ENCODE peak calls at places on chromosomes 3 and 15, in four cellular contexts. T is H1, W is SK-N-SH, X is GM12878. S is an unnamed sample.

GRCh38 chr15:81740402-81740801 is 305.4 kb downstream of the MEX3B start:
- DNase-seq in T (no peak), W (no peak), X (no peak), S (no peak)

GRCh38 chr3:181459516-181459915 is 252.2 kb upstream of the SOX2 start:
- DNase-seq in T (no peak), W (no peak), X (no peak), S (no peak)

GRCh38 chr15:36753173-36753572 is 173.7 kb downstream of the CDIN1 start:
- DNase-seq in T (peak; percentile 43), W (no peak), X (no peak), S (no peak)

GRCh38 chr15:101020945-101021344 is 101.8 kb downstream of the LRRK1 start:
- DNase-seq in T (no peak), W (no peak), X (no peak), S (no peak)

GRCh38 chr15:98241032-98241554 is 280.6 kb downstream of the ARRDC4 start:
- DNase-seq in T (no peak), W (no peak), X (no peak), S (no peak)

GRCh38 chr3:17023006-17023664 is 138.4 kb downstream of the PLCL2 start:
- DNase-seq in T (no peak), W (no peak), X (peak; percentile 56), S (no peak)

GRCh38 chr3:60325610-60326181 is 925.6 kb downstream of the FHIT start:
- DNase-seq in T (no peak), W (peak; percentile 5), X (no peak), S (no peak)

GRCh38 chr3:178498866-178499265 is 37.4 kb upstream of the KCNMB2 start:
- DNase-seq in T (no peak), W (no peak), X (no peak), S (no peak)

GRCh38 chr3:194536883-194537637 is 50.3 kb upstream of the ATP13A3 start:
- DNase-seq in T (no peak), W (peak; percentile 36), X (no peak), S (peak; percentile 70)

GRCh38 chr15:94385441-94385840 is 154.1 kb downstream of the MCTP2 start:
- DNase-seq in T (no peak), W (no peak), X (no peak), S (no peak)

GRCh38 chr3:11185564-11186317 is 31.4 kb downstream of the HRH1 start:
- DNase-seq in T (no peak), W (no peak), X (no peak), S (no peak)

GRCh38 chr15:40569139-40569953 is at the start of gene RPUSD2:
- DNase-seq in T (peak; percentile 69), W (peak; percentile 97), X (peak; percentile 66), S (peak; percentile 84)

GRCh38 chr3:2765002-2765579 is 345.1 kb downstream of the IL5RA start:
- DNase-seq in T (no peak), W (peak; percentile 53), X (no peak), S (peak; percentile 9)

GRCh38 chr3:94305835-94306685 is 243.2 kb downstream of the NSUN3 start:
- DNase-seq in T (no peak), W (no peak), X (no peak), S (peak; percentile 57)

GRCh38 chr15:64452988-64453688 is 7.2 kb upstream of the ZNF609 start:
- DNase-seq in T (no peak), W (no peak), X (no peak), S (no peak)

GRCh38 chr15:38225381-38225780 is 27.3 kb upstream of the SPRED1 start:
- DNase-seq in T (no peak), W (no peak), X (no peak), S (no peak)

GRCh38 chr3:147007736-147008245 is 398.6 kb downstream of the ZIC4 start:
- DNase-seq in T (no peak), W (no peak), X (no peak), S (no peak)

GRCh38 chr15:31178705-31179104 is 77.2 kb upstream of the TRPM1 start:
- DNase-seq in T (no peak), W (no peak), X (no peak), S (no peak)

GRCh38 chr3:124859025-124859424 is 28.1 kb downstream of the ITGB5 start:
- DNase-seq in T (no peak), W (no peak), X (no peak), S (no peak)

GRCh38 chr3:111864821-111865656 is 6.0 kb downstream of the PHLDB2 start:
- DNase-seq in T (no peak), W (no peak), X (no peak), S (peak; percentile 9)

GRCh38 chr15:52102468-52102867 is 10.1 kb downstream of the BCL2L10 start:
- DNase-seq in T (no peak), W (no peak), X (no peak), S (no peak)

DNA sequence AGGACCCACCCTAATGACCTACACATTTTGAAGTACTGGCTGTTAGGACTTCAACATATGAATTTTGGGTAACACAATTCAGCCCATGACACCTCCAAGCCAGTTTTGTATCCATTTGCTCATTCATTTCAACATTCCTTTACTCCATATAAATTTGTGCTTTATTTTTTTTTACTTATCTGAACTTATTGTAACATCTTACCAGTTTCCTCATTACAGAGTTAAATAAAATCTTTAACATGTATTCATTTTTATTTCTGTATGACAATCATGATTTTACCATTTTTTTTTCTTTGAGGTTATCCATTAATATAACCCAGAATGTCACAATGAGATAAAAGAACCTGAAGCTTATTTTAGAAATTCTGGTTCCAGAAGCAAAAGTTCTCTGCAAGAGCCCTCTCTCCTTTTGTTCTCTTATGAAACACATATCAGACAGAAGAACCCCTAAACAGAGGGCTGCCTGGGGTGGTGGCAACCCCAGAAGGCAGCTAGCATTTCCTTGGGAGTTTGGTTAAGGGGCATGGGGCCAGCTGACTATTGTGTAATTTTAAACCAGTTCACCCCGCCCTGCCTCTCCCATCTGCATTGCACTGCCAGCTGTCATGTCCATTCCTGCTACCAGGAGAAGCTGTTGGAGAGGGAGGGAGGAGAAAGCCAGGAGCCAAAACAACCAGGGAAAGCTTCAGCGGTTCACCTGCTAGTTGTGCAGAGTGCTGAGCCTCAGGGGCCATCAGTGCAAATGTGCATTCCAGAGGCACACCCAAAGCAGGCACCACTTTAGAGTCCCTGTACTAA is 47.8 kb upstream of the ATP1B3 start:
- DNase-seq in T (no peak), W (no peak), X (no peak), S (no peak)
- TF ChIP-seq TCF12 in T (no peak), W (no peak), X (no peak), S (no peak)

GRCh38 chr15:39310633-39311032 is 270.2 kb upstream of the THBS1 start:
- DNase-seq in T (no peak), W (no peak), X (no peak), S (no peak)

GRCh38 chr15:39312984-39313383 is 267.9 kb upstream of the THBS1 start:
- DNase-seq in T (peak; percentile 9), W (no peak), X (no peak), S (peak; percentile 77)

GRCh38 chr15:39315200-39315599 is 265.7 kb upstream of the THBS1 start:
- DNase-seq in T (no peak), W (no peak), X (no peak), S (no peak)

GRCh38 chr15:39313467-39313866 is 267.4 kb upstream of the THBS1 start:
- DNase-seq in T (no peak), W (no peak), X (no peak), S (no peak)

DNA sequence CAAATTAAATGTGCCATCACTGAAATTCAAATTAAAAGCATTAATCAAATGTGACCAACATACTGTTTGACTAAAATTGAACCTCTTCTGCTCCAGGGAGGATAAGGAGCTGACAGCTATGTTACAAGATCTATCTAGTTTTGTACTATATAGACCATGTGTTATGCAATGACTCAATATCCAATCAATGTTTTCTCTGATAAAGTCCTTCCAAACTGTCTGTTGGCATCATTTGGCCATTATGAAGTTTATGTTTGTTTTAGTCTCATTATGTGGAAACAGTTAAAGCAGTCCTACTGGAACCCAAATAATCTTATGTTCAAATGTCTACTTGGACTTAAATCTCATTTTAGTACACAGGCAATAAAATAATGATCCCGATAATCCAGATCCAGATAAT is 267.0 kb upstream of the THBS1 start:
- DNase-seq in T (no peak), W (no peak), X (no peak), S (no peak)
- TF ChIP-seq TCF12 in T (no peak), W (no peak), X (no peak), S (no peak)

GRCh38 chr3:24645047-24645446 is 150.4 kb upstream of the THRB start:
- DNase-seq in T (no peak), W (no peak), X (no peak), S (no peak)
- TF ChIP-seq TCF12 in T (no peak), W (no peak), X (no peak), S (no peak)

GRCh38 chr3:8371955-8372600 is 129.5 kb upstream of the LMCD1 start:
- DNase-seq in T (no peak), W (no peak), X (no peak), S (peak; percentile 27)

GRCh38 chr3:8371085-8371551 is 130.5 kb upstream of the LMCD1 start:
- DNase-seq in T (no peak), W (no peak), X (no peak), S (no peak)

GRCh38 chr3:8368598-8368997 is 133.0 kb upstream of the LMCD1 start:
- DNase-seq in T (no peak), W (no peak), X (no peak), S (no peak)

GRCh38 chr3:8366214-8366613 is 135.4 kb upstream of the LMCD1 start:
- DNase-seq in T (no peak), W (no peak), X (no peak), S (no peak)

DNA sequence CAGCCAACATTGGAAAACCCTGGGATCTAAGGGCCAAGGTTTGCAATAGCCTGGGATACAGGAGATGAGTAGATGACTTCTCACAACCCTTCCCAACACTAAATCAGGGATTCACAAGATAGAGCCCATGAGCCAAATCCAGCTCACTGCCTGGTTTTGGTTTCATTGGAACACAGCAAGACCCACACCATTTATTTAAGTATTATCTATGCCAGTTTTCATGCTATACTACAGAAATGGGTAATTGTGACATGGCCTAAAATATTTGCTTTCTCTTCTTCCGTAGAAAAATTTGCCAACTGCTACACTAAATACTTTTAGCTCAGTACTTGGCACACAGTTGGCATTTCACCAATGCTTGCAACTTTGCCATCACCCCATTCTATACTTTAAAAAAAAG is 132.0 kb upstream of the LMCD1 start:
- DNase-seq in T (no peak), W (no peak), X (no peak), S (no peak)
- TF ChIP-seq TCF12 in T (no peak), W (no peak), X (no peak), S (no peak)

GRCh38 chr3:71702131-71703024 is 22.8 kb downstream of the EIF4E3 start:
- DNase-seq in T (no peak), W (no peak), X (no peak), S (no peak)
- TF ChIP-seq TCF12 in T (no peak), W (no peak), X (no peak), S (no peak)